ENCODE peak calls at places on chromosomes 2 and 18, in six cellular contexts. T is A549, J is endothelial cell of umbilical vein, X is K562, Q is HepG2, W is H1. A is an unnamed sample.

GRCh38 chr2:125424386-125424785 is 1231.6 kb upstream of the GYPC start:
- DNase-seq in Q (no peak), W (no peak), X (no peak), T (no peak), J (no peak), A (no peak)

GRCh38 chr2:229408356-229408755 is 137.3 kb upstream of the PID1 start:
- DNase-seq in Q (peak), X (no peak), T (peak), W (no peak), J (peak), A (no peak)

GRCh38 chr2:66477125-66477842 is 42.4 kb downstream of the MEIS1 start:
- DNase-seq in W (no peak), T (no peak), X (no peak), Q (no peak), J (peak), A (no peak)

GRCh38 chr2:130158631-130159030 is 13.7 kb upstream of the CCDC74B start:
- DNase-seq in X (no peak), T (no peak), Q (no peak), W (no peak), J (no peak), A (no peak)

GRCh38 chr2:237222178-237222577 is 136.5 kb downstream of the COPS8 start:
- DNase-seq in J (no peak), W (no peak), X (no peak), Q (no peak), T (no peak), A (no peak)

GRCh38 chr2:186714611-186715010 is 20.8 kb downstream of the FAM171B start:
- DNase-seq in W (no peak), X (no peak), T (no peak), Q (no peak), J (no peak), A (no peak)

GRCh38 chr2:191410646-191411436 is 165.6 kb downstream of the MYO1B start:
- DNase-seq in Q (no peak), J (no peak), X (no peak), T (no peak), W (no peak), A (no peak)

GRCh38 chr2:129877795-129878775 is 101.4 kb upstream of the RAB6C start:
- DNase-seq in T (peak), X (no peak), Q (no peak), J (no peak), W (no peak), A (peak)

GRCh38 chr18:62688743-62689317 is 26.5 kb upstream of the PHLPP1 start:
- DNase-seq in W (no peak), J (no peak), X (no peak), T (no peak), Q (no peak), A (no peak)

GRCh38 chr2:61853086-61853847 is 593 bp downstream of the FAM161A start:
- DNase-seq in T (peak), X (peak), J (no peak), W (peak), Q (peak), A (no peak)

GRCh38 chr2:216860738-216861137 is 874 bp upstream of the TNP1 start:
- DNase-seq in W (no peak), X (no peak), J (no peak), Q (no peak), T (no peak), A (no peak)

GRCh38 chr2:128446049-128446811 is 127.6 kb upstream of the HS6ST1 start:
- DNase-seq in T (no peak), Q (no peak), J (no peak), X (no peak), W (no peak), A (no peak)

GRCh38 chr2:7905756-7906155 is 776.1 kb upstream of the ID2 start:
- DNase-seq in T (no peak), X (no peak), J (no peak), W (no peak), Q (no peak), A (no peak)

GRCh38 chr18:28284132-28284531 is 107.2 kb upstream of the CDH2 start:
- DNase-seq in J (no peak), Q (no peak), X (no peak), W (no peak), T (no peak), A (no peak)

GRCh38 chr2:140349695-140350094 is 1569.5 kb upstream of the NXPH2 start:
- DNase-seq in J (no peak), T (no peak), X (no peak), W (no peak), Q (no peak), A (no peak)

GRCh38 chr2:234243871-234244565 is 193.5 kb downstream of the SPP2 start:
- DNase-seq in J (peak), X (no peak), Q (no peak), T (peak), W (no peak), A (no peak)

GRCh38 chr2:203688798-203689197 is 17.6 kb upstream of the CD28 start:
- DNase-seq in W (no peak), J (no peak), T (no peak), Q (no peak), X (no peak), A (no peak)

DNA sequence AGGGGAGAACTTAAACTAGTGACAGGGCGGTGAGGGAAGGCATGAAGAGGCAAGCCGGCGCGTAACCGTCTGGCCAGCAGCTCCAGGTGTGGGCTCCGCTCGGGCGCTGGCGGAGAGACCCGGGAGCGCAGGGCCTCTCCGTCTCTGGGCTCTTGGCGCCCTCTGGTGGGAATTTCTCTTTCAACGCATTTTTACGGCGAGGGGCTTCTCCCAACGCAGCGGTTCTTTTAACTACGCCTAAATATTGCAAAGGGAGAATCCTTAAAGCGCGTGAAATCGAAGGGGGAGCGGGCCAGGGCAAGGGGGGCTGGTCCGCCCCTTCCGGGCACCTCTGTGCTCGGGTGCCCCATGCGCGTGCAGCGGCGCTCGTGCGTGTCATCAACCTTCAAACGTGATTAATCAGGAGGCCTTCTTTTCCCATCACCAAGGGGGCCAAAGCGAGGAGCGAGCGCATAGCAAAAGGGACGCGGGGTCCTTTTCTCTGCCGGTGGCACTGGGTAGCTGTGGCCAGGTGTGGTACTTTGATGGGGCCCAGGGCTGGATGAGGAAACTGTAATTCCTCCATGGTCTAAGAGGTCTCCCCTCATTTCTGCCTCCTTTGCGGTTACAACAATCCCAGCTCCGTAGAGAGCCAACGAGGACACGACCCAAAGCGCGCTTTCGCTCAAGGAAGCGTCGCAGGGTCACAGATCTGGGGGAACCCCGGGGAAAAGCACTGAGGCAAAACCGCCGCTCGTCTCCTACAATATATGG is 765 bp upstream of the GAD1 start:
- DNase-seq in Q (peak), W (no peak), J (peak), X (peak), T (peak), A (peak)
- TF ChIP-seq JUN in Q (no peak), W (no peak), J (no peak), X (no peak), T (no peak), A (no peak)

GRCh38 chr2:176391020-176391419 is 121.8 kb downstream of the MTX2 start:
- DNase-seq in Q (no peak), W (no peak), T (no peak), X (no peak), J (no peak), A (no peak)

GRCh38 chr2:176385838-176386237 is 116.6 kb downstream of the MTX2 start:
- DNase-seq in W (no peak), X (no peak), J (no peak), Q (peak), T (peak), A (no peak)

GRCh38 chr2:176390276-176390675 is 121.0 kb downstream of the MTX2 start:
- DNase-seq in J (no peak), X (no peak), T (no peak), Q (no peak), W (no peak), A (no peak)

GRCh38 chr2:176392125-176392704 is 123.0 kb downstream of the MTX2 start:
- DNase-seq in Q (no peak), T (no peak), X (no peak), W (no peak), J (no peak), A (no peak)

DNA sequence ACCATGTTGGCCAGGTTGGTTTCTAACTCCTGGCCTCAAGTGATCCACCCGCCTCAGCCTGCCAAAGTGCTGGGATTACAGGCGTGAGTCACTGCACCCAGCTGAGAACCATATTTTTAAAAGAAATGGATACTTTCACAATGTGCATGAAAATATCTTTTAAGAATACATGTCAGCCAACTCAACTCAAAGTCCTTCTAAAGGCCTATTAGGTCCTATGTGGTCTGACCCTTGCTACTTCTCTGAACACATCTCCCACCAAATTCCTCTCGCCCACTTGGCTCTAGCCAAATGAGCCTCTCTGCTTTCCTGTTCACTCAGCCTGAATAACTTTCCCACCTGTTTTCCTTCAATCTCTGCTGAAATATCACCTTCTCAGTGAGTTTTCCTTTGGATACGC is 119.6 kb downstream of the MTX2 start:
- DNase-seq in Q (no peak), T (no peak), W (no peak), J (no peak), X (no peak), A (no peak)
- TF ChIP-seq MAX in Q (no peak), T (no peak), W (no peak), J (no peak), X (no peak), A (no peak)

GRCh38 chr2:28322887-28323483 is 69.7 kb upstream of the FOSL2 start:
- DNase-seq in J (no peak), T (no peak), Q (no peak), W (no peak), X (no peak), A (no peak)
- TF ChIP-seq JUN in J (no peak), T (no peak), Q (no peak), W (no peak), X (no peak), A (no peak)

GRCh38 chr2:206477296-206477695 is 34.0 kb downstream of the ADAM23 start:
- DNase-seq in Q (no peak), X (no peak), T (no peak), W (no peak), J (no peak), A (no peak)
- TF ChIP-seq MAX in Q (no peak), X (no peak), T (no peak), W (no peak), J (no peak), A (no peak)

GRCh38 chr18:75500510-75500909 is 73.0 kb upstream of the SMIM21 start:
- DNase-seq in W (no peak), X (no peak), J (no peak), Q (no peak), T (no peak), A (no peak)
- TF ChIP-seq JUN in W (no peak), X (no peak), J (no peak), Q (no peak), T (no peak), A (no peak)

GRCh38 chr2:70982971-70983370 is 4.5 kb downstream of the ANKRD53 start:
- DNase-seq in X (no peak), T (no peak), W (no peak), Q (no peak), J (no peak), A (no peak)

GRCh38 chr2:70983506-70984227 is 5.2 kb downstream of the ANKRD53 start:
- DNase-seq in T (no peak), J (no peak), Q (no peak), W (no peak), X (no peak), A (no peak)

GRCh38 chr2:70981421-70981820 is 3.0 kb downstream of the ANKRD53 start:
- DNase-seq in Q (no peak), T (no peak), X (no peak), J (no peak), W (no peak), A (no peak)

GRCh38 chr2:70984228-70984575 is 5.8 kb downstream of the ANKRD53 start:
- DNase-seq in T (no peak), X (no peak), W (no peak), Q (no peak), J (no peak), A (no peak)

GRCh38 chr2:70981866-70982810 is 3.7 kb downstream of the ANKRD53 start:
- DNase-seq in J (no peak), X (no peak), W (no peak), Q (no peak), T (no peak), A (peak)
- TF ChIP-seq MAX in J (no peak), X (no peak), W (no peak), Q (no peak), T (no peak), A (no peak)

GRCh38 chr2:74847075-74847858 is 13.3 kb downstream of the HK2 start:
- DNase-seq in W (no peak), Q (no peak), X (no peak), J (no peak), T (no peak), A (no peak)

GRCh38 chr2:74846481-74846880 is 12.6 kb downstream of the HK2 start:
- DNase-seq in X (no peak), Q (no peak), W (no peak), J (no peak), T (no peak), A (no peak)

GRCh38 chr2:74845991-74846390 is 12.1 kb downstream of the HK2 start:
- DNase-seq in Q (no peak), W (no peak), J (no peak), X (no peak), T (no peak), A (no peak)

GRCh38 chr2:74850816-74851566 is 17.1 kb downstream of the HK2 start:
- DNase-seq in X (no peak), Q (no peak), T (no peak), J (no peak), W (no peak), A (no peak)

GRCh38 chr2:74849228-74849892 is 15.4 kb downstream of the HK2 start:
- DNase-seq in T (no peak), W (no peak), Q (no peak), J (peak), X (no peak), A (no peak)
- TF ChIP-seq JUN in T (no peak), W (no peak), Q (no peak), J (no peak), X (no peak), A (no peak)

A was measured in WTC11.